ENCODE peak calls at places on chromosomes 4 and X, in six cellular contexts. B is pancreas, W is HFF-Myc, O is IMR-90, M is HL-60, J is fibroblast of lung. Y is an unnamed sample.
A peak's percentile ranks its signal among the peaks of the same experiment; 100 is the strongest.

GRCh38 chrX:109856974-109857373 is 123.9 kb upstream of the ACSL4 start:
- DNase-seq in J (peak; percentile 66), W (no peak), B (no peak), O (peak; percentile 34), M (no peak), Y (peak; percentile 62)

GRCh38 chrX:17725176-17725575 is 12.1 kb upstream of the SCML1 start:
- DNase-seq in W (no peak), J (no peak), O (no peak), M (no peak), B (no peak), Y (no peak)

GRCh38 chr4:189202182-189202868 is 738.3 kb upstream of the FRG1 start:
- DNase-seq in B (peak; percentile 52), M (peak; percentile 18), O (peak; percentile 92), W (peak; percentile 29), J (peak; percentile 93), Y (peak; percentile 16)

GRCh38 chr4:101678180-101678579 is 112.3 kb upstream of the BANK1 start:
- DNase-seq in B (no peak), W (peak; percentile 38), O (no peak), J (peak; percentile 38), M (no peak), Y (peak; percentile 18)

GRCh38 chr4:183354213-183354612 is 32.0 kb upstream of the CLDN24 start:
- DNase-seq in O (no peak), M (no peak), B (no peak), W (no peak), J (no peak), Y (no peak)

GRCh38 chr4:151809716-151810115 is 48.9 kb upstream of the GATB start:
- DNase-seq in J (no peak), B (no peak), W (no peak), M (no peak), O (no peak), Y (no peak)

GRCh38 chrX:150421816-150422215 is 58.7 kb downstream of the MAMLD1 start:
- DNase-seq in J (peak; percentile 34), M (no peak), B (no peak), O (peak; percentile 29), W (no peak), Y (peak; percentile 77)

GRCh38 chrX:48890934-48891401 is 6.6 kb downstream of the TIMM17B start:
- DNase-seq in W (no peak), J (no peak), B (no peak), M (no peak), O (no peak), Y (no peak)

GRCh38 chr4:16026155-16026761 is 57.6 kb downstream of the PROM1 start:
- DNase-seq in O (peak; percentile 61), M (peak; percentile 14), J (peak; percentile 74), B (no peak), W (no peak), Y (peak; percentile 78)

GRCh38 chr4:154230091-154230490 is 261.5 kb downstream of the DCHS2 start:
- DNase-seq in O (no peak), J (no peak), W (no peak), M (no peak), B (no peak), Y (no peak)

GRCh38 chr4:140255919-140256318 is 101.9 kb upstream of the MAML3 start:
- DNase-seq in W (no peak), O (no peak), J (no peak), M (no peak), B (no peak), Y (no peak)
- TF ChIP-seq CTCF in W (no peak), O (no peak), J (no peak), M (no peak), B (no peak), Y (no peak)

GRCh38 chrX:136194546-136194945 is 47.2 kb downstream of the FHL1 start:
- DNase-seq in B (no peak), W (no peak), M (no peak), O (no peak), J (no peak), Y (no peak)

GRCh38 chrX:136195247-136195646 is 47.9 kb downstream of the FHL1 start:
- DNase-seq in J (no peak), O (no peak), W (no peak), B (no peak), M (no peak), Y (peak; percentile 32)

GRCh38 chrX:136198678-136199243 is 51.4 kb downstream of the FHL1 start:
- DNase-seq in J (no peak), W (no peak), B (no peak), M (no peak), O (no peak), Y (no peak)

GRCh38 chrX:136198010-136198409 is 50.7 kb downstream of the FHL1 start:
- DNase-seq in M (no peak), J (no peak), W (no peak), O (no peak), B (no peak), Y (no peak)

GRCh38 chrX:136196691-136197155 is 49.4 kb downstream of the FHL1 start:
- DNase-seq in W (no peak), J (no peak), M (no peak), O (no peak), B (no peak), Y (no peak)
- H3K4me3 ChIP-seq in W (no peak overlapping the region), J (no peak overlapping the region), M (no peak overlapping the region), O (no peak overlapping the region), B (no peak overlapping the region), Y (no peak overlapping the region)

GRCh38 chr4:82419451-82419850 is 10.8 kb downstream of the HNRNPDL start:
- DNase-seq in B (no peak), M (no peak), O (no peak), J (no peak), W (no peak), Y (no peak)

DNA sequence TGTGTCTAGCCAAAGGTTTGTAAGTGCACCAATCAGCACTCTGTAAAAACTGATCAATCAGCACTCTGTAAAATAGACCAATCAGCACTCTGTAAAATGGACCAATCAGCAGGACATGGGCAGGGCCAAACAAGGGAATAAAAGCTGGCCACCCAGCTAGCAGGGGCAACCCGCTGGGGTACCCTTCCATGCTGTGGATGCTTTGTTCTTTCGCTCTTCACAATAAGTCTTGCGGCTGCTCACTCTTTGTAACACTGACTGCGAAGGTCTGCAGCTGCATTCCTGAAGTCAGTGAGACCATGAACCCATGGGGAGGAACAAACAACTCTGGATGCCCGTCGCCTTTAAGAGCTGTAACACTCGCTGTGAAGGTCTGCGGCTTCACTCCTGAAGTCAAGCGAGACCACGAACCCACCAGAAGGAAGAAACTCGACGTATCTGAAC is 14.3 kb downstream of the HNRNPDL start:
- DNase-seq in J (no peak), B (no peak), W (no peak), O (no peak), M (no peak), Y (no peak)
- TF ChIP-seq CTCF in J (no peak), B (no peak), W (no peak), O (no peak), M (no peak), Y (no peak)

GRCh38 chr4:86957214-86957613 is 22.4 kb downstream of the AFF1 start:
- DNase-seq in J (peak; percentile 45), B (no peak), M (no peak), O (peak; percentile 83), W (no peak), Y (peak; percentile 86)
- H3K4me3 ChIP-seq in J (no peak overlapping the region), B (no peak overlapping the region), M (no peak overlapping the region), O (no peak overlapping the region), W (no peak overlapping the region), Y (no peak overlapping the region)

DNA sequence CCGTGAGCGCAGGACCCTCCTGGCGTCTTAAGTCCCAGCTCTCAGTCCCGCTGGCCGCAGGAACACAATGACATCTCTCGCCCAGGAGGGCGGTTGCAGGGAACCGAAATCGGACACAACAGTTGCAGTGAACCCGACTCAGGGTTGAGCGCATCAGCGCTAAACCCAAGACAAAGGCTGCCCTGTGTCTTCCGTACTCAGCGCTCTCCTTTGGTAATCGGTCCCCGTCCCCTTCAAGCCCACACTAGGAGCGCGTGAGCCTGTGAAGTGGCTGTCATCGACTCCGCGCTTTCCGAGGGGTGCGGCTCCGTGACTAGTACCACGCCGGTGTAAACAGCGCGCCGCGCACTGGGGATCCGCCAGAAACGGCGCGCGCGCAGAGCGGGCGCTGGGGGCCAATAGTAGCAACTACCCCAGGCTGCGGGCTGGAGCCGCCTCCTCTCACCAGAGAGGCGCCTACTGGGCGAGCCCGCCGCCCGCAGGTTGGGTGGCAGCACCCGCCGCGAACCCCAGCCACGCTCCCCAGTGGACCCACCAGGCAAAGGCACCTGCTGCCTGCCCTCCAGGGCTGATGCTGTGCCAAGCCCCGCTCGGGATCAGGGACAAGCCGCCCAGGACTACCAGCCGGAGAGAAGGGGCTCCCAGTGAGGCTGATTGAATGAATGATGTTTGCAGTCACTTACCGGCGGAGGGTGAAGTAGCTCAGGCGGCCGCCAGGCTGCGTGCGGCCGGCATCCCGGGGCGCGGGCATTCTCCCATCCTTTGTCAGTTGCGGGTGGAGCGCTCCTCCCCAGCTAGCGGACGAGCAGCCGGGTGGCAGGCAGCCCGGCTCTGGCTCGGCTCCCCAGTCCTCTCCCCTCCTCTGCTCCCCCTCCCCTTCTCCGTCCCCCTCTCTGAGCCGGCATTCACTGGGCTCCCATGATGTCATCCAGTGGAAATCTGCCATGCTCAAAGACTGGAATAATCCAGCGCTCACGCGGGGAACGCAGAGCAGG is 370.4 kb upstream of the SMIM31 start:
- DNase-seq in B (peak; percentile 20), W (no peak), M (no peak), O (peak; percentile 0), J (peak; percentile 68), Y (peak; percentile 3)
- TF ChIP-seq CTCF in B (no peak), W (no peak), M (no peak), O (no peak), J (peak; percentile 4), Y (no peak)

GRCh38 chrX:7927259-7928167 is at the start of gene PNPLA4:
- DNase-seq in B (peak; percentile 93), O (peak; percentile 64), W (peak; percentile 2), M (peak; percentile 72), J (peak; percentile 79), Y (peak; percentile 65)

GRCh38 chrX:7921750-7922149 is 5.5 kb downstream of the PNPLA4 start:
- DNase-seq in W (no peak), B (no peak), O (no peak), J (no peak), M (no peak), Y (no peak)

GRCh38 chrX:7926501-7926900 is 712 bp downstream of the PNPLA4 start:
- DNase-seq in O (peak; percentile 0), W (no peak), M (peak; percentile 2), J (peak; percentile 11), B (no peak), Y (peak; percentile 6)

GRCh38 chrX:7925867-7926472 is 1.2 kb downstream of the PNPLA4 start:
- DNase-seq in J (peak; percentile 71), O (peak; percentile 63), B (peak; percentile 44), W (peak; percentile 26), M (peak; percentile 32), Y (peak; percentile 69)

GRCh38 chrX:7926914-7927258 is 327 bp downstream of the PNPLA4 start:
- DNase-seq in O (no peak), J (no peak), B (no peak), M (no peak), W (no peak), Y (no peak)
- H3K4me3 ChIP-seq in O (peak overlapping the region; percentile 81), J (peak overlapping the region; percentile 66), B (peak overlapping the region; percentile 48), M (peak overlapping the region; percentile 53), W (peak overlapping the region; percentile 45), Y (peak overlapping the region; percentile 68)